ENCODE peak calls at places on chromosomes 16 and 17, in six cellular contexts. R, W, X, O, I and Q are unnamed samples.

GRCh38 chr17:38600906-38601305 is 4.8 kb downstream of the SRCIN1 start:
- DNase-seq in X (peak; percentile 57), W (no peak), R (no peak), I (no peak), O (no peak), Q (no peak)

GRCh38 chr17:33204156-33204555 is 88.9 kb downstream of the ASIC2 start:
- DNase-seq in X (no peak), R (no peak), O (no peak), I (no peak), W (no peak), Q (no peak)

GRCh38 chr17:2093349-2093748 is 38.4 kb downstream of the HIC1 start:
- DNase-seq in O (no peak), X (no peak), I (no peak), W (no peak), R (no peak), Q (no peak)

GRCh38 chr17:76122411-76123126 is 18.5 kb downstream of the FOXJ1 start:
- DNase-seq in X (no peak), I (no peak), O (no peak), W (no peak), R (no peak), Q (no peak)

GRCh38 chr16:29009050-29009837 is 24.4 kb downstream of the LAT start:
- DNase-seq in W (no peak), I (no peak), R (no peak), O (no peak), X (no peak), Q (no peak)

GRCh38 chr17:75439287-75439686 is 17.1 kb upstream of the TMEM94 start:
- DNase-seq in I (no peak), X (no peak), R (no peak), O (no peak), W (no peak), Q (no peak)

GRCh38 chr17:81230043-81230820 is 7.5 kb upstream of the CEP131 start:
- DNase-seq in R (no peak), O (peak; percentile 52), W (peak; percentile 79), X (no peak), I (no peak), Q (no peak)

GRCh38 chr17:56851008-56851407 is 17.1 kb downstream of the DGKE start:
- DNase-seq in I (no peak), R (no peak), W (no peak), O (no peak), X (no peak), Q (no peak)

GRCh38 chr16:85463672-85464071 is 149.4 kb upstream of the GSE1 start:
- DNase-seq in R (no peak), X (no peak), O (no peak), I (no peak), W (no peak), Q (no peak)

GRCh38 chr17:290121-290521 is 62.5 kb downstream of the RPH3AL start:
- DNase-seq in X (no peak), R (no peak), W (no peak), I (no peak), O (no peak), Q (no peak)

GRCh38 chr17:75345514-75346167 is 56.4 kb upstream of the SLC25A19 start:
- DNase-seq in R (no peak), O (peak; percentile 98), W (no peak), I (no peak), X (no peak), Q (no peak)

GRCh38 chr16:57946181-57946801 is 24.6 kb downstream of the CNGB1 start:
- DNase-seq in I (no peak), O (no peak), W (no peak), X (no peak), R (no peak), Q (no peak)

GRCh38 chr17:77155125-77155524 is 14.4 kb downstream of the SEC14L1 start:
- DNase-seq in X (no peak), O (no peak), R (no peak), W (no peak), I (no peak), Q (no peak)

GRCh38 chr16:74654536-74654935 is 12.1 kb downstream of the RFWD3 start:
- DNase-seq in R (no peak), X (no peak), I (no peak), W (no peak), O (no peak), Q (no peak)

GRCh38 chr16:77868478-77868877 is 80.1 kb downstream of the VAT1L start:
- DNase-seq in X (no peak), W (no peak), R (no peak), O (no peak), I (no peak), Q (no peak)

GRCh38 chr17:57523926-57524634 is 221.0 kb downstream of the CCDC182 start:
- DNase-seq in W (peak; percentile 43), X (no peak), R (no peak), O (no peak), I (peak; percentile 68), Q (peak; percentile 47)

GRCh38 chr17:436571-436970 is 84.0 kb upstream of the RPH3AL start:
- DNase-seq in X (no peak), O (no peak), W (no peak), I (no peak), R (no peak), Q (no peak)

GRCh38 chr17:33200587-33200986 is 92.5 kb downstream of the ASIC2 start:
- DNase-seq in W (peak; percentile 35), X (no peak), R (no peak), I (no peak), O (no peak), Q (no peak)

GRCh38 chr17:63764701-63765100 is 8.7 kb downstream of the CCDC47 start:
- DNase-seq in R (no peak), X (no peak), I (no peak), W (no peak), O (no peak), Q (no peak)

GRCh38 chr17:39486242-39486641 is 25.0 kb downstream of the CDK12 start:
- DNase-seq in O (no peak), R (peak; percentile 46), W (no peak), X (no peak), I (peak; percentile 86), Q (peak; percentile 58)

GRCh38 chr16:27083861-27084261 is 17.1 kb downstream of the C16orf82 start:
- DNase-seq in X (no peak), O (peak; percentile 10), R (no peak), W (no peak), I (no peak), Q (peak; percentile 4)

GRCh38 chr16:46859719-46860152 is 24.4 kb upstream of the GPT2 start:
- DNase-seq in R (no peak), O (no peak), W (peak; percentile 80), I (peak; percentile 69), X (peak; percentile 26), Q (peak; percentile 76)

GRCh38 chr16:84423416-84423837 is 55.1 kb downstream of the ATP2C2 start:
- DNase-seq in W (peak; percentile 66), I (peak; percentile 31), X (peak; percentile 40), R (no peak), O (peak; percentile 82), Q (peak; percentile 61)

GRCh38 chr17:79936661-79937434 is 97.6 kb upstream of the CBX4 start:
- DNase-seq in X (no peak), W (no peak), O (peak; percentile 52), I (peak; percentile 27), R (no peak), Q (no peak)

GRCh38 chr16:8619671-8620370 is 1.7 kb upstream of the METTL22 start:
- DNase-seq in X (no peak), R (no peak), W (no peak), I (no peak), O (no peak), Q (peak; percentile 14)

GRCh38 chr17:330993-331701 is 21.5 kb downstream of the RPH3AL start:
- DNase-seq in R (no peak), X (no peak), I (no peak), O (no peak), W (no peak), Q (no peak)

GRCh38 chr17:48247603-48248002 is 140.0 kb downstream of the SNX11 start:
- DNase-seq in R (no peak), W (no peak), I (no peak), X (no peak), O (no peak), Q (no peak)

GRCh38 chr16:70678121-70678897 is 7.5 kb downstream of the MTSS2 start:
- DNase-seq in I (no peak), R (no peak), X (no peak), W (no peak), O (no peak), Q (no peak)

GRCh38 chr17:74541176-74542111 is 4.5 kb downstream of the CD300C start:
- DNase-seq in O (no peak), W (no peak), X (no peak), R (no peak), I (no peak), Q (no peak)

GRCh38 chr17:43517161-43517560 is 29.0 kb downstream of the ETV4 start:
- DNase-seq in R (no peak), I (peak; percentile 34), X (no peak), W (no peak), O (no peak), Q (peak; percentile 36)

GRCh38 chr16:80092686-80093085 is 448.1 kb upstream of the DYNLRB2 start:
- DNase-seq in X (no peak), I (peak; percentile 45), O (no peak), W (no peak), R (no peak), Q (no peak)

GRCh38 chr17:67435122-67435521 is 58.0 kb downstream of the PITPNC1 start:
- DNase-seq in R (no peak), W (no peak), I (peak; percentile 21), X (peak; percentile 42), O (no peak), Q (peak; percentile 41)

GRCh38 chr16:70705056-70705455 is 19.2 kb upstream of the MTSS2 start:
- DNase-seq in X (no peak), R (no peak), O (no peak), W (no peak), I (peak; percentile 59), Q (no peak)

GRCh38 chr16:88809676-88810165 is 2.0 kb downstream of the APRT start:
- DNase-seq in X (no peak), I (no peak), R (no peak), W (no peak), O (no peak), Q (no peak)
- H3K4me3 ChIP-seq in X (no peak overlapping the region), I (no peak overlapping the region), R (no peak overlapping the region), W (peak overlapping the region; percentile 83), O (peak overlapping the region; percentile 75), Q (no peak overlapping the region)

GRCh38 chr16:53090271-53090590 is 35.4 kb downstream of the CHD9 start:
- DNase-seq in X (no peak), I (no peak), R (no peak), W (no peak), O (no peak), Q (no peak)
- H3K4me3 ChIP-seq in X (no peak overlapping the region), I (peak overlapping the region; percentile 15), R (no peak overlapping the region), W (no peak overlapping the region), O (peak overlapping the region; percentile 44), Q (no peak overlapping the region)

GRCh38 chr16:72092832-72093447 is 480 bp downstream of the TXNL4B start:
- DNase-seq in W (peak; percentile 50), R (no peak), X (peak; percentile 12), O (no peak), I (peak; percentile 69), Q (peak; percentile 84)
- H3K4me3 ChIP-seq in W (peak overlapping the region; percentile 91), R (peak overlapping the region; percentile 91), X (peak overlapping the region; percentile 60), O (peak overlapping the region; percentile 96), I (peak overlapping the region; percentile 100), Q (peak overlapping the region; percentile 93)

DNA sequence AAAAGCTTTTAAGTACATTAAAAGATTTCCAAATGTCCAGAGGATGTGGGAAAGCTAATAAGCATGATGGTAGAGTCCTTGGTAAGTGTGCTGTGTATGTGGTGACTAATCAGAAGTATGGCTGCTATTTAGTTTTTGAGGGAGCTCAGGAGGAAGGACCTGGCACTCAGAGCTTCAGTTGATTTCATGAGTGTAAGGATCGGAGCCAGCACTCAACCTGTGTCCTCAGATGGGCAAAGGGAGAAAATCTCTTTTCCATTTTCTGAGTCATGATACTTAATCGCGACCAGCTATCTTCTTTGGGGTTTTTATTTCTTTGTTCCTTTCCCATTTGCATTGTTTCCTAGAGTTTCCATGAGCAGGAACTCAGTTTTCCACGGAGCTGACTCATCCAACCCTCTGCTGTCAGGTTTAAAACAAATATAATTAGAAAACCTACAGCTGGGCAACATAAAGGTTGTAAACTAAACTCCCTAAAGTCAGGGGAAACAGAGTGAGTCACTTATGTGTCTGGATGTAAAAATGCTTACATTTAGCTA is 125.4 kb downstream of the MAP2K6 start:
- DNase-seq in R (peak; percentile 27), W (no peak), I (peak; percentile 57), O (no peak), X (peak; percentile 12), Q (peak; percentile 69)
- H3K4me3 ChIP-seq in R (no peak overlapping the region), W (no peak overlapping the region), I (no peak overlapping the region), O (no peak overlapping the region), X (no peak overlapping the region), Q (no peak overlapping the region)